ENCODE peak calls at places on chromosomes 16 and 17, in six cellular contexts. One of them, this sample, is unnamed. For H3K9me3 and H3K4me1, the result is how much of the 10 kb centered on the place peaks cover.

GRCh38 chr17:57261084-57261461 is 4.8 kb downstream of the MSI2 start:
- DNase-seq in effector memory CD4-positive, alpha-beta T cell: no peak
- DNase-seq in MM.1S: no peak
- DNase-seq in CD8-positive, alpha-beta memory T cell: no peak
- DNase-seq in SK-N-SH: no peak
- DNase-seq in uterus: no peak
- DNase-seq in this sample: no peak

GRCh38 chr17:6079155-6079554 is 9.0 kb downstream of the WSCD1 start:
- DNase-seq in effector memory CD4-positive, alpha-beta T cell: no peak
- DNase-seq in MM.1S: peak
- DNase-seq in CD8-positive, alpha-beta memory T cell: no peak
- DNase-seq in SK-N-SH: no peak
- DNase-seq in uterus: no peak
- DNase-seq in this sample: no peak

GRCh38 chr17:74351552-74352210 is 10.0 kb downstream of the BTBD17 start:
- DNase-seq in effector memory CD4-positive, alpha-beta T cell: no peak
- DNase-seq in MM.1S: no peak
- DNase-seq in CD8-positive, alpha-beta memory T cell: no peak
- DNase-seq in SK-N-SH: peak
- DNase-seq in uterus: no peak
- DNase-seq in this sample: no peak

GRCh38 chr16:85402910-85403692 is 210.0 kb upstream of the GSE1 start:
- DNase-seq in effector memory CD4-positive, alpha-beta T cell: no peak
- DNase-seq in MM.1S: no peak
- DNase-seq in CD8-positive, alpha-beta memory T cell: no peak
- DNase-seq in SK-N-SH: no peak
- DNase-seq in uterus: peak
- DNase-seq in this sample: no peak

GRCh38 chr17:79047923-79048825 is 24.2 kb downstream of the C1QTNF1 start:
- DNase-seq in effector memory CD4-positive, alpha-beta T cell: no peak
- DNase-seq in MM.1S: no peak
- DNase-seq in CD8-positive, alpha-beta memory T cell: no peak
- DNase-seq in SK-N-SH: no peak
- DNase-seq in uterus: no peak
- DNase-seq in this sample: no peak

GRCh38 chr17:50206604-50207293 is 5.3 kb upstream of the COL1A1 start:
- DNase-seq in effector memory CD4-positive, alpha-beta T cell: no peak
- DNase-seq in MM.1S: no peak
- DNase-seq in CD8-positive, alpha-beta memory T cell: no peak
- DNase-seq in SK-N-SH: peak
- DNase-seq in uterus: peak
- DNase-seq in this sample: no peak

GRCh38 chr17:31391496-31391949 is at the start of gene RAB11FIP4:
- DNase-seq in effector memory CD4-positive, alpha-beta T cell: no peak
- DNase-seq in MM.1S: no peak
- DNase-seq in CD8-positive, alpha-beta memory T cell: no peak
- DNase-seq in SK-N-SH: peak
- DNase-seq in uterus: no peak
- DNase-seq in this sample: no peak

GRCh38 chr16:26614102-26614864 is 452.4 kb upstream of the C16orf82 start:
- DNase-seq in effector memory CD4-positive, alpha-beta T cell: no peak
- DNase-seq in MM.1S: no peak
- DNase-seq in CD8-positive, alpha-beta memory T cell: no peak
- DNase-seq in SK-N-SH: no peak
- DNase-seq in uterus: no peak
- DNase-seq in this sample: no peak

GRCh38 chr16:50265260-50265659 is 1.1 kb upstream of the ADCY7 start:
- DNase-seq in effector memory CD4-positive, alpha-beta T cell: peak
- DNase-seq in MM.1S: peak
- DNase-seq in CD8-positive, alpha-beta memory T cell: peak
- DNase-seq in SK-N-SH: peak
- DNase-seq in uterus: no peak
- DNase-seq in this sample: peak

GRCh38 chr16:67207857-67208524 is 9.1 kb downstream of the ELMO3 start:
- DNase-seq in effector memory CD4-positive, alpha-beta T cell: no peak
- DNase-seq in MM.1S: no peak
- DNase-seq in CD8-positive, alpha-beta memory T cell: no peak
- DNase-seq in SK-N-SH: peak
- DNase-seq in uterus: no peak
- DNase-seq in this sample: no peak

GRCh38 chr17:31452101-31452500 is 60.6 kb downstream of the RAB11FIP4 start:
- DNase-seq in effector memory CD4-positive, alpha-beta T cell: no peak
- DNase-seq in MM.1S: no peak
- DNase-seq in CD8-positive, alpha-beta memory T cell: no peak
- DNase-seq in SK-N-SH: no peak
- DNase-seq in uterus: no peak
- DNase-seq in this sample: no peak

GRCh38 chr16:69890114-69890890 is 60.8 kb upstream of the CLEC18A start:
- DNase-seq in effector memory CD4-positive, alpha-beta T cell: no peak
- DNase-seq in MM.1S: no peak
- DNase-seq in CD8-positive, alpha-beta memory T cell: no peak
- DNase-seq in SK-N-SH: peak
- DNase-seq in uterus: peak
- DNase-seq in this sample: no peak

GRCh38 chr16:17056666-17057065 is 414.1 kb downstream of the XYLT1 start:
- DNase-seq in effector memory CD4-positive, alpha-beta T cell: no peak
- DNase-seq in MM.1S: no peak
- DNase-seq in CD8-positive, alpha-beta memory T cell: no peak
- DNase-seq in SK-N-SH: no peak
- DNase-seq in uterus: no peak
- DNase-seq in this sample: no peak

GRCh38 chr16:55542459-55543082 is 23.9 kb upstream of the CAPNS2 start:
- DNase-seq in effector memory CD4-positive, alpha-beta T cell: no peak
- DNase-seq in MM.1S: no peak
- DNase-seq in CD8-positive, alpha-beta memory T cell: no peak
- DNase-seq in SK-N-SH: no peak
- DNase-seq in uterus: no peak
- DNase-seq in this sample: no peak

GRCh38 chr17:17134952-17135340 is 71.2 kb downstream of the PLD6 start:
- DNase-seq in effector memory CD4-positive, alpha-beta T cell: no peak
- DNase-seq in MM.1S: no peak
- DNase-seq in CD8-positive, alpha-beta memory T cell: no peak
- DNase-seq in SK-N-SH: no peak
- DNase-seq in uterus: no peak
- DNase-seq in this sample: no peak

GRCh38 chr16:6857575-6857974 is 475.1 kb upstream of the RBFOX1 start:
- DNase-seq in effector memory CD4-positive, alpha-beta T cell: no peak
- DNase-seq in MM.1S: no peak
- DNase-seq in CD8-positive, alpha-beta memory T cell: no peak
- DNase-seq in SK-N-SH: no peak
- DNase-seq in uterus: no peak
- DNase-seq in this sample: no peak

GRCh38 chr16:31505483-31505882 is 2.7 kb downstream of the RUSF1 start:
- DNase-seq in effector memory CD4-positive, alpha-beta T cell: no peak
- DNase-seq in MM.1S: no peak
- DNase-seq in CD8-positive, alpha-beta memory T cell: no peak
- DNase-seq in SK-N-SH: no peak
- DNase-seq in uterus: no peak
- DNase-seq in this sample: no peak

GRCh38 chr17:56592487-56593072 is 919 bp upstream of the NOG start:
- DNase-seq in effector memory CD4-positive, alpha-beta T cell: no peak
- DNase-seq in MM.1S: peak
- DNase-seq in CD8-positive, alpha-beta memory T cell: peak
- DNase-seq in SK-N-SH: peak
- DNase-seq in uterus: peak
- DNase-seq in this sample: peak

GRCh38 chr16:58187657-58188430 is 10.1 kb downstream of the CSNK2A2 start:
- DNase-seq in effector memory CD4-positive, alpha-beta T cell: no peak
- DNase-seq in MM.1S: no peak
- DNase-seq in CD8-positive, alpha-beta memory T cell: no peak
- DNase-seq in SK-N-SH: no peak
- DNase-seq in uterus: no peak
- DNase-seq in this sample: no peak

GRCh38 chr16:48497129-48497528 is 111.9 kb upstream of the SIAH1 start:
- DNase-seq in effector memory CD4-positive, alpha-beta T cell: no peak
- DNase-seq in MM.1S: no peak
- DNase-seq in CD8-positive, alpha-beta memory T cell: no peak
- DNase-seq in SK-N-SH: no peak
- DNase-seq in uterus: no peak
- DNase-seq in this sample: no peak

GRCh38 chr16:85686912-85687591 is 1.7 kb downstream of the GINS2 start:
- DNase-seq in effector memory CD4-positive, alpha-beta T cell: no peak
- DNase-seq in MM.1S: no peak
- DNase-seq in CD8-positive, alpha-beta memory T cell: no peak
- DNase-seq in SK-N-SH: no peak
- DNase-seq in uterus: no peak
- DNase-seq in this sample: no peak

GRCh38 chr17:59002848-59003247 is 103.8 kb downstream of the TRIM37 start:
- DNase-seq in effector memory CD4-positive, alpha-beta T cell: no peak
- DNase-seq in MM.1S: no peak
- DNase-seq in CD8-positive, alpha-beta memory T cell: no peak
- DNase-seq in SK-N-SH: no peak
- DNase-seq in uterus: no peak
- DNase-seq in this sample: no peak

GRCh38 chr17:1011760-1012735 is 15.1 kb downstream of the TIMM22 start:
- DNase-seq in effector memory CD4-positive, alpha-beta T cell: no peak
- DNase-seq in MM.1S: no peak
- DNase-seq in CD8-positive, alpha-beta memory T cell: no peak
- DNase-seq in SK-N-SH: no peak
- DNase-seq in uterus: no peak
- DNase-seq in this sample: no peak

GRCh38 chr16:56641166-56641565 is 2.7 kb downstream of the MT1A start:
- DNase-seq in effector memory CD4-positive, alpha-beta T cell: no peak
- DNase-seq in MM.1S: no peak
- DNase-seq in CD8-positive, alpha-beta memory T cell: no peak
- DNase-seq in SK-N-SH: no peak
- DNase-seq in uterus: no peak
- DNase-seq in this sample: no peak

GRCh38 chr17:78104540-78104941 is 24.0 kb downstream of the TMC6 start:
- DNase-seq in effector memory CD4-positive, alpha-beta T cell: no peak
- DNase-seq in MM.1S: no peak
- DNase-seq in CD8-positive, alpha-beta memory T cell: no peak
- DNase-seq in SK-N-SH: no peak
- DNase-seq in uterus: no peak
- DNase-seq in this sample: no peak

GRCh38 chr17:82592289-82592683 is 56.0 kb downstream of the WDR45B start:
- DNase-seq in effector memory CD4-positive, alpha-beta T cell: no peak
- DNase-seq in MM.1S: no peak
- DNase-seq in CD8-positive, alpha-beta memory T cell: no peak
- DNase-seq in SK-N-SH: peak
- DNase-seq in uterus: peak
- DNase-seq in this sample: no peak

GRCh38 chr16:57600048-57600835 is 28.2 kb upstream of the ADGRG1 start:
- DNase-seq in effector memory CD4-positive, alpha-beta T cell: no peak
- DNase-seq in MM.1S: peak
- DNase-seq in CD8-positive, alpha-beta memory T cell: no peak
- DNase-seq in SK-N-SH: peak
- DNase-seq in uterus: no peak
- DNase-seq in this sample: no peak

GRCh38 chr16:71387045-71387871 is 28.7 kb downstream of the CALB2 start:
- DNase-seq in effector memory CD4-positive, alpha-beta T cell: no peak
- DNase-seq in MM.1S: peak
- DNase-seq in CD8-positive, alpha-beta memory T cell: no peak
- DNase-seq in SK-N-SH: no peak
- DNase-seq in uterus: no peak
- DNase-seq in this sample: no peak

GRCh38 chr16:21949713-21950260 is 3.4 kb upstream of the UQCRC2 start:
- DNase-seq in effector memory CD4-positive, alpha-beta T cell: no peak
- DNase-seq in MM.1S: no peak
- DNase-seq in CD8-positive, alpha-beta memory T cell: no peak
- DNase-seq in SK-N-SH: no peak
- DNase-seq in uterus: no peak
- DNase-seq in this sample: no peak

GRCh38 chr17:81438024-81438664 is 42.9 kb downstream of the BAHCC1 start:
- DNase-seq in effector memory CD4-positive, alpha-beta T cell: no peak
- DNase-seq in MM.1S: no peak
- DNase-seq in CD8-positive, alpha-beta memory T cell: no peak
- DNase-seq in SK-N-SH: peak
- DNase-seq in uterus: no peak
- DNase-seq in this sample: no peak

GRCh38 chr16:23497543-23497868 is 12.8 kb downstream of the GGA2 start:
- DNase-seq in effector memory CD4-positive, alpha-beta T cell: no peak
- DNase-seq in MM.1S: no peak
- DNase-seq in CD8-positive, alpha-beta memory T cell: no peak
- DNase-seq in SK-N-SH: no peak
- DNase-seq in uterus: no peak
- DNase-seq in this sample: no peak

GRCh38 chr16:15677447-15677846 is 27.4 kb downstream of the NDE1 start:
- DNase-seq in effector memory CD4-positive, alpha-beta T cell: no peak
- DNase-seq in MM.1S: no peak
- DNase-seq in CD8-positive, alpha-beta memory T cell: no peak
- DNase-seq in SK-N-SH: no peak
- DNase-seq in uterus: no peak
- DNase-seq in this sample: no peak

GRCh38 chr16:35182943-35183550 is 1723.6 kb downstream of the TP53TG3F start:
- DNase-seq in effector memory CD4-positive, alpha-beta T cell: no peak
- DNase-seq in MM.1S: no peak
- DNase-seq in CD8-positive, alpha-beta memory T cell: no peak
- DNase-seq in SK-N-SH: no peak
- DNase-seq in uterus: no peak
- DNase-seq in this sample: no peak
- H3K9me3 ChIP-seq in effector memory CD4-positive, alpha-beta T cell: under half
- H3K9me3 ChIP-seq in MM.1S: under half
- H3K9me3 ChIP-seq in CD8-positive, alpha-beta memory T cell: under half
- H3K9me3 ChIP-seq in SK-N-SH: under half
- H3K9me3 ChIP-seq in uterus: under half
- H3K9me3 ChIP-seq in this sample: under half

GRCh38 chr17:62090868-62091267 is 25.8 kb upstream of the MED13 start:
- DNase-seq in effector memory CD4-positive, alpha-beta T cell: no peak
- DNase-seq in MM.1S: no peak
- DNase-seq in CD8-positive, alpha-beta memory T cell: no peak
- DNase-seq in SK-N-SH: no peak
- DNase-seq in uterus: no peak
- DNase-seq in this sample: no peak
- H3K4me1 ChIP-seq in effector memory CD4-positive, alpha-beta T cell: under half
- H3K4me1 ChIP-seq in MM.1S: under half
- H3K4me1 ChIP-seq in CD8-positive, alpha-beta memory T cell: under half
- H3K4me1 ChIP-seq in SK-N-SH: under half
- H3K4me1 ChIP-seq in uterus: under half
- H3K4me1 ChIP-seq in this sample: under half

DNA sequence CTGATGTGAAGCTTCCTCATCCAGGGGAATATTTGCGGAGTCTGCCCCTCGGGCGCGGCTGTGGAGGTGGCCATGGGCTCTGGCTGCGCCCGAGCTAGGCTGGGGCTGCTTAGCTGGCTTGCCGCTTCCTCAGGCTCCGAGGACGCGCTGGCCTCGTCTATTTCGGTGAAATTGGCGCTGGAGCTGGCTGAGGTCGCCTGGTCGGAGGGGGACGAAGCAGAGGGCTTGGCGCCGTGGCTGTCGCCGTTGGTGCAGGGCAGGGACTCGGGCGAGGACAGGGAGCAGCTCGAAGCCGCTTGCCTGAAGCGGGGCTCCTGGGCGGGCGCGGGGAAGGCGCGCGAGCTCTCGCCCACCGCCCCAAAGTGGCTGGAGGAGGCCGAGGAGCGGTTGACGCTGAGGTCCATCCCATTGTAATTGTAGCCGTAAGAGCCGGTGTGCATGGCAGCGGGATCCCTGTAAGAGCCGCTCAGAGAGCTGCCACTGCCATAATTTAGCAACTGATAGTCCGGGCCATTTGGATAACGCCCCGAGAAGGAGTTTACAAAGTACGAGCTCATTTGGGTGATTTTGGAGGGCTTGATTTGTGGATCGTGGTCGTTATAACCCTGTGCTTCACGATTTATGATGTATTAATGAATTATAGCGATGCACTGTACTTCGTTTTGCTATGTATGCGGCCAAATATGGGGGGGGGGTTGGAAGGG is at the start of gene HOXB5:
- DNase-seq in effector memory CD4-positive, alpha-beta T cell: no peak
- DNase-seq in MM.1S: no peak
- DNase-seq in CD8-positive, alpha-beta memory T cell: no peak
- DNase-seq in SK-N-SH: no peak
- DNase-seq in uterus: no peak
- DNase-seq in this sample: no peak
- H3K4me3 ChIP-seq in effector memory CD4-positive, alpha-beta T cell: peak
- H3K4me3 ChIP-seq in MM.1S: peak
- H3K4me3 ChIP-seq in CD8-positive, alpha-beta memory T cell: peak
- H3K4me3 ChIP-seq in SK-N-SH: no peak
- H3K4me3 ChIP-seq in uterus: peak
- H3K4me3 ChIP-seq in this sample: peak

GRCh38 chr17:11380761-11381160 is 139.7 kb downstream of the SHISA6 start:
- DNase-seq in effector memory CD4-positive, alpha-beta T cell: no peak
- DNase-seq in MM.1S: no peak
- DNase-seq in CD8-positive, alpha-beta memory T cell: no peak
- DNase-seq in SK-N-SH: no peak
- DNase-seq in uterus: no peak
- DNase-seq in this sample: no peak
- H3K9me3 ChIP-seq in effector memory CD4-positive, alpha-beta T cell: under half
- H3K9me3 ChIP-seq in MM.1S: under half
- H3K9me3 ChIP-seq in CD8-positive, alpha-beta memory T cell: under half
- H3K9me3 ChIP-seq in SK-N-SH: under half
- H3K9me3 ChIP-seq in uterus: under half
- H3K9me3 ChIP-seq in this sample: under half